ENCODE peak calls at places on chromosomes 16 and 17, in eight cellular contexts. O is effector CD4-positive, alpha-beta T cell; K is GM12865; A is activated T-helper 1 cell treated with Interleukin-2 at 50 U/mL for 16 hours; Y is neural crest cell; U is amygdala; X is activated naive CD4-positive, alpha-beta T cell treated with anti-CD3 and anti-CD28 coated beads, Interleukin-2, amount 50 U/mL, for 72 hours; F is activated CD4-positive, alpha-beta T cell treated with anti-CD3 and anti-CD28 coated beads, Interleukin-2, amount 10 ng/mL, durations not matched to agents 7 days and 5 days. N is an unnamed sample.

GRCh38 chr16:87580855-87581261 is 21.4 kb upstream of the JPH3 start:
- DNase-seq in O (no peak), K (no peak), A (no peak), Y (no peak), U (no peak), X (no peak), F (no peak), N (no peak)

GRCh38 chr16:75248142-75248535 is 3.3 kb downstream of the BCAR1 start:
- DNase-seq in O (no peak), K (no peak), A (no peak), Y (no peak), U (no peak), X (no peak), F (no peak), N (peak; percentile 85)

GRCh38 chr17:39699818-39700147 is at the start of gene ERBB2:
- DNase-seq in O (no peak), K (no peak), A (no peak), Y (peak; percentile 42), U (no peak), X (no peak), F (no peak), N (no peak)

GRCh38 chr17:50593321-50593720 is 32.8 kb downstream of the CACNA1G start:
- DNase-seq in O (no peak), K (no peak), A (no peak), Y (peak; percentile 45), U (no peak), X (no peak), F (no peak), N (no peak)

GRCh38 chr16:62363451-62363850 is 327.2 kb upstream of the CDH8 start:
- DNase-seq in O (no peak), K (no peak), A (no peak), Y (no peak), U (no peak), X (no peak), F (no peak), N (peak; percentile 22)

GRCh38 chr17:55607736-55608341 is 96.6 kb upstream of the SMIM36 start:
- DNase-seq in O (no peak), K (no peak), A (no peak), Y (no peak), U (no peak), X (no peak), F (no peak), N (no peak)

GRCh38 chr16:17277981-17278381 is 192.8 kb downstream of the XYLT1 start:
- DNase-seq in O (no peak), K (peak; percentile 61), A (no peak), Y (peak; percentile 9), U (no peak), X (no peak), F (no peak), N (no peak)

GRCh38 chr16:17951273-17951845 is 385.2 kb downstream of the NPIPA8 start:
- DNase-seq in O (no peak), K (no peak), A (no peak), Y (no peak), U (no peak), X (no peak), F (no peak), N (no peak)

GRCh38 chr16:85888405-85889331 is 10.3 kb upstream of the IRF8 start:
- DNase-seq in O (no peak), K (peak; percentile 92), A (no peak), Y (no peak), U (no peak), X (peak; percentile 41), F (no peak), N (no peak)

GRCh38 chr16:86566601-86566965 is at the start of gene FOXC2:
- DNase-seq in O (peak; percentile 29), K (no peak), A (no peak), Y (peak; percentile 80), U (no peak), X (peak; percentile 62), F (peak; percentile 28), N (no peak)